ENCODE peak calls at places on chromosomes 7 and 10, in ten cellular contexts. P, S, Q, F, H, R, T, G, L and D are unnamed samples.

GRCh38 chr10:11197266-11197712 is 179.6 kb downstream of the CELF2 start:
- DNase-seq in P (no peak), S (peak; percentile 20), Q (no peak), F (peak; percentile 53), H (no peak), R (peak; percentile 79), T (no peak), G (peak; percentile 44), L (peak; percentile 28), D (no peak)

GRCh38 chr7:44213872-44214595 is 13.3 kb downstream of the YKT6 start:
- DNase-seq in P (no peak), S (peak; percentile 36), Q (no peak), F (no peak), H (peak; percentile 53), R (no peak), T (peak; percentile 48), G (no peak), L (peak; percentile 16), D (peak; percentile 34)

GRCh38 chr7:112567388-112567787 is 86.6 kb downstream of the LSMEM1 start:
- DNase-seq in P (no peak), S (no peak), Q (no peak), F (no peak), H (no peak), R (no peak), T (no peak), G (no peak), L (no peak), D (no peak)

GRCh38 chr10:43225787-43226153 is 41.1 kb downstream of the RASGEF1A start:
- DNase-seq in P (no peak), S (no peak), Q (peak; percentile 35), F (peak; percentile 3), H (no peak), R (peak; percentile 37), T (no peak), G (peak; percentile 15), L (no peak), D (no peak)

GRCh38 chr7:151233111-151233701 is 923 bp downstream of the CHPF2 start:
- DNase-seq in P (peak; percentile 18), S (peak; percentile 75), Q (peak; percentile 65), F (no peak), H (peak; percentile 85), R (peak; percentile 66), T (peak; percentile 77), G (no peak), L (peak; percentile 71), D (peak; percentile 74)

GRCh38 chr10:7529638-7530037 is 118.8 kb upstream of the SFMBT2 start:
- DNase-seq in P (no peak), S (peak; percentile 12), Q (no peak), F (no peak), H (peak; percentile 18), R (peak; percentile 62), T (no peak), G (peak; percentile 48), L (no peak), D (no peak)

GRCh38 chr10:28300027-28300426 is 2.8 kb downstream of the MPP7 start:
- DNase-seq in P (no peak), S (no peak), Q (no peak), F (no peak), H (no peak), R (no peak), T (no peak), G (no peak), L (no peak), D (no peak)

GRCh38 chr10:90417466-90418210 is 440.2 kb downstream of the HTR7 start:
- DNase-seq in P (no peak), S (no peak), Q (no peak), F (no peak), H (peak; percentile 51), R (no peak), T (no peak), G (no peak), L (no peak), D (no peak)

GRCh38 chr10:68043030-68043429 is 32.1 kb downstream of the HERC4 start:
- DNase-seq in P (peak; percentile 10), S (peak; percentile 21), Q (no peak), F (no peak), H (peak; percentile 64), R (no peak), T (peak; percentile 38), G (no peak), L (no peak), D (peak; percentile 32)

GRCh38 chr10:75395955-75396860 is 5.4 kb downstream of the ZNF503 start:
- DNase-seq in P (no peak), S (peak; percentile 33), Q (no peak), F (peak; percentile 33), H (peak; percentile 33), R (peak; percentile 67), T (peak; percentile 45), G (peak; percentile 61), L (no peak), D (peak; percentile 43)

DNA sequence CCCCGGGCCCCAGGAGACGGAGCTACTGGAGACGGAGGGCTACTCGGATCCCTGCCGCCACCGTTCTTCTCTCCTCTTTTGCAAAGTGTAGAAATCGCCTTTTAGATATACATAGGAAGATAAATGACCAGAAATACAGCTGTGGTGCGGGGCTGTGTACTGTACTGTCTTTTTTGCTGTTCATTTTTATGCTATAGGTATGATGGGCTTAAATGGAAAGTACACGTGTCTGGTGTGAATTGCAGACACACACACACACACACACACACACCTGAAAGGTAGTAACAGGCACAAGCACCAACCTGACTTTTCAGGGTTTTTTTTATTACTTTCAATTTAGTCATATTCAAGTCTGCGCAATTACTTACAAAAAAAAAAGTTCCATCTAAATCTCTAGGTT is 834 bp downstream of the PTPRZ1 start:
- DNase-seq in P (no peak), S (no peak), Q (no peak), F (no peak), H (peak; percentile 4), R (no peak), T (peak; percentile 3), G (no peak), L (no peak), D (peak; percentile 23)
- H3K4me3 ChIP-seq in P (peak overlapping the region; percentile 39), S (peak overlapping the region; percentile 55), Q (peak overlapping the region; percentile 62), F (no peak overlapping the region), H (peak overlapping the region; percentile 56), R (peak overlapping the region; percentile 75), T (peak overlapping the region; percentile 68), G (peak overlapping the region; percentile 46), L (no peak overlapping the region), D (peak overlapping the region; percentile 64)

GRCh38 chr7:36129048-36129534 is 24.0 kb upstream of the EEPD1 start:
- DNase-seq in P (no peak), S (peak; percentile 45), Q (no peak), F (peak; percentile 59), H (peak; percentile 72), R (peak; percentile 64), T (peak; percentile 60), G (no peak), L (no peak), D (no peak)
- H3K4me3 ChIP-seq in P (no peak overlapping the region), S (no peak overlapping the region), Q (no peak overlapping the region), F (no peak overlapping the region), H (no peak overlapping the region), R (no peak overlapping the region), T (no peak overlapping the region), G (no peak overlapping the region), L (no peak overlapping the region), D (no peak overlapping the region)

GRCh38 chr10:63318491-63318890 is 147.3 kb downstream of the JMJD1C start:
- DNase-seq in P (no peak), S (no peak), Q (no peak), F (no peak), H (no peak), R (no peak), T (no peak), G (no peak), L (no peak), D (no peak)

GRCh38 chr10:63319231-63319630 is 146.5 kb downstream of the JMJD1C start:
- DNase-seq in P (no peak), S (no peak), Q (no peak), F (no peak), H (no peak), R (no peak), T (no peak), G (no peak), L (no peak), D (no peak)

GRCh38 chr10:63323930-63324854 is 141.6 kb downstream of the JMJD1C start:
- DNase-seq in P (no peak), S (no peak), Q (no peak), F (no peak), H (no peak), R (no peak), T (no peak), G (no peak), L (no peak), D (no peak)

DNA sequence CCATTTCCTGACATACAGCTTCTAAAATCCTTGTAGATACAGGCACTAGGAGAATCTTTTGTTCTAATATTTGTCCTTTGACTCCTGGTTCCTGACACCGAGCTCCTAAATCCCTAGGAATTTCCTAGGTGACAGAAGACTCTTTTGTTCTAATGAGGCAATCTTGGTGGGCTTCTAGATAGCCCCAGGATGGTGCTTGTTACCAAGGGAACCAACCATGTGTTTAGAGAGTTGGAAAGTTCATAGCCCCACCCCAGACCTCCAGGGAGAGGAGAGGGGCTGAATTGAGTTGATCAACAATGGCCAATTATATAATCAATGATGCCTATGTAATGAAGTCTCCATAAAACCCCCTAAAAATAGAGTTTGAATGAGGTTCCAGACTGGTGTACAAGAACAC is 145.1 kb downstream of the JMJD1C start:
- DNase-seq in P (no peak), S (no peak), Q (no peak), F (no peak), H (no peak), R (no peak), T (no peak), G (no peak), L (no peak), D (no peak)
- H3K4me3 ChIP-seq in P (no peak overlapping the region), S (no peak overlapping the region), Q (no peak overlapping the region), F (no peak overlapping the region), H (no peak overlapping the region), R (no peak overlapping the region), T (no peak overlapping the region), G (no peak overlapping the region), L (no peak overlapping the region), D (no peak overlapping the region)

GRCh38 chr7:25083201-25083600 is 41.9 kb downstream of the CYCS start:
- DNase-seq in P (no peak), S (no peak), Q (no peak), F (no peak), H (no peak), R (no peak), T (no peak), G (no peak), L (no peak), D (no peak)

GRCh38 chr7:25087855-25088254 is 37.2 kb downstream of the CYCS start:
- DNase-seq in P (no peak), S (no peak), Q (no peak), F (no peak), H (no peak), R (no peak), T (no peak), G (no peak), L (peak; percentile 36), D (no peak)

GRCh38 chr7:25090374-25090773 is 34.7 kb downstream of the CYCS start:
- DNase-seq in P (no peak), S (no peak), Q (no peak), F (no peak), H (no peak), R (no peak), T (no peak), G (no peak), L (no peak), D (no peak)

DNA sequence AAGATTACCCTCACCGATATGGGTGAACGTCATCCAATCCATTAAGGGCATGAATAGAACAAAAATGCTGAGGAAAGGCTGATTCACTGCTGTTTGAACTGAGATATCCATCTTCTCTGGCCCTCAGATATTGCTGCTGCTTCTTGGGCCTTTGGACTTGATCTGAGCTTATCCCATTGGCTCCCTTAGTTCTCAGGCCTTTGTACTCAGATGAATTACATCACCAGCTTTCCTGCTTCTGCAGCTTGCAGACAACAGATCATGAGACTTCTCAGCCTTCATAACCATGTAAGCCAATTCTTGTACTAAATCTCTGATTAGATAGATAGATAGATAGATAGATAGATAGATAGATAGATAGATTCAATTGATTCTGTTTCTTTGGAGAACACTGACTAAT is 40.2 kb downstream of the CYCS start:
- DNase-seq in P (no peak), S (no peak), Q (no peak), F (no peak), H (no peak), R (no peak), T (no peak), G (no peak), L (no peak), D (no peak)
- H3K4me3 ChIP-seq in P (no peak overlapping the region), S (no peak overlapping the region), Q (no peak overlapping the region), F (no peak overlapping the region), H (no peak overlapping the region), R (no peak overlapping the region), T (no peak overlapping the region), G (no peak overlapping the region), L (no peak overlapping the region), D (no peak overlapping the region)